ENCODE peak calls at places on chromosomes 1 and 21, in six cellular contexts. One of them, this sample, is unnamed.

GRCh38 chr1:48203287-48203900 is 19.1 kb upstream of the SLC5A9 start:
- DNase-seq in activated CD4-positive, CD25-positive, alpha-beta regulatory T cell: no peak
- DNase-seq in cardiac fibroblast: peak
- DNase-seq in NCI-H69: peak
- DNase-seq in NCI-H446 treated with DMSO at 0.1 percent for 48 hours: no peak
- DNase-seq in stimulated activated CD8-positive, alpha-beta memory T cell treated with anti-CD3 and anti-CD28 coated beads, Interleukin-12 subunit alpha, Interleukin-12 subunit beta, amount 100 ng/mL, for 1 hour: no peak
- DNase-seq in this sample: no peak

GRCh38 chr21:35178812-35179211 is 129.7 kb upstream of the RUNX1 start:
- DNase-seq in activated CD4-positive, CD25-positive, alpha-beta regulatory T cell: no peak
- DNase-seq in cardiac fibroblast: peak
- DNase-seq in NCI-H69: no peak
- DNase-seq in NCI-H446 treated with DMSO at 0.1 percent for 48 hours: no peak
- DNase-seq in stimulated activated CD8-positive, alpha-beta memory T cell treated with anti-CD3 and anti-CD28 coated beads, Interleukin-12 subunit alpha, Interleukin-12 subunit beta, amount 100 ng/mL, for 1 hour: no peak
- DNase-seq in this sample: peak

GRCh38 chr1:54488065-54488750 is 59.8 kb upstream of the ACOT11 start:
- DNase-seq in activated CD4-positive, CD25-positive, alpha-beta regulatory T cell: peak
- DNase-seq in cardiac fibroblast: peak
- DNase-seq in NCI-H69: peak
- DNase-seq in NCI-H446 treated with DMSO at 0.1 percent for 48 hours: peak
- DNase-seq in stimulated activated CD8-positive, alpha-beta memory T cell treated with anti-CD3 and anti-CD28 coated beads, Interleukin-12 subunit alpha, Interleukin-12 subunit beta, amount 100 ng/mL, for 1 hour: peak
- DNase-seq in this sample: peak

GRCh38 chr1:154342836-154343472 is 17.6 kb downstream of the ATP8B2 start:
- DNase-seq in activated CD4-positive, CD25-positive, alpha-beta regulatory T cell: peak
- DNase-seq in cardiac fibroblast: no peak
- DNase-seq in NCI-H69: no peak
- DNase-seq in NCI-H446 treated with DMSO at 0.1 percent for 48 hours: no peak
- DNase-seq in stimulated activated CD8-positive, alpha-beta memory T cell treated with anti-CD3 and anti-CD28 coated beads, Interleukin-12 subunit alpha, Interleukin-12 subunit beta, amount 100 ng/mL, for 1 hour: peak
- DNase-seq in this sample: no peak

GRCh38 chr1:234748066-234748465 is 138.1 kb upstream of the IRF2BP2 start:
- DNase-seq in activated CD4-positive, CD25-positive, alpha-beta regulatory T cell: no peak
- DNase-seq in cardiac fibroblast: no peak
- DNase-seq in NCI-H69: no peak
- DNase-seq in NCI-H446 treated with DMSO at 0.1 percent for 48 hours: no peak
- DNase-seq in stimulated activated CD8-positive, alpha-beta memory T cell treated with anti-CD3 and anti-CD28 coated beads, Interleukin-12 subunit alpha, Interleukin-12 subunit beta, amount 100 ng/mL, for 1 hour: no peak
- DNase-seq in this sample: no peak

GRCh38 chr1:227747382-227747781 is 12.1 kb downstream of the SNAP47 start:
- DNase-seq in activated CD4-positive, CD25-positive, alpha-beta regulatory T cell: no peak
- DNase-seq in cardiac fibroblast: no peak
- DNase-seq in NCI-H69: no peak
- DNase-seq in NCI-H446 treated with DMSO at 0.1 percent for 48 hours: no peak
- DNase-seq in stimulated activated CD8-positive, alpha-beta memory T cell treated with anti-CD3 and anti-CD28 coated beads, Interleukin-12 subunit alpha, Interleukin-12 subunit beta, amount 100 ng/mL, for 1 hour: no peak
- DNase-seq in this sample: no peak

GRCh38 chr1:175555266-175555665 is 188.1 kb downstream of the TNR start:
- DNase-seq in activated CD4-positive, CD25-positive, alpha-beta regulatory T cell: no peak
- DNase-seq in cardiac fibroblast: no peak
- DNase-seq in NCI-H69: no peak
- DNase-seq in NCI-H446 treated with DMSO at 0.1 percent for 48 hours: no peak
- DNase-seq in stimulated activated CD8-positive, alpha-beta memory T cell treated with anti-CD3 and anti-CD28 coated beads, Interleukin-12 subunit alpha, Interleukin-12 subunit beta, amount 100 ng/mL, for 1 hour: no peak
- DNase-seq in this sample: no peak

GRCh38 chr1:199821029-199821779 is 206.3 kb upstream of the NR5A2 start:
- DNase-seq in activated CD4-positive, CD25-positive, alpha-beta regulatory T cell: no peak
- DNase-seq in cardiac fibroblast: peak
- DNase-seq in NCI-H69: peak
- DNase-seq in NCI-H446 treated with DMSO at 0.1 percent for 48 hours: no peak
- DNase-seq in stimulated activated CD8-positive, alpha-beta memory T cell treated with anti-CD3 and anti-CD28 coated beads, Interleukin-12 subunit alpha, Interleukin-12 subunit beta, amount 100 ng/mL, for 1 hour: no peak
- DNase-seq in this sample: no peak

GRCh38 chr1:97071163-97071562 is 349.6 kb downstream of the PTBP2 start:
- DNase-seq in activated CD4-positive, CD25-positive, alpha-beta regulatory T cell: no peak
- DNase-seq in cardiac fibroblast: no peak
- DNase-seq in NCI-H69: no peak
- DNase-seq in NCI-H446 treated with DMSO at 0.1 percent for 48 hours: no peak
- DNase-seq in stimulated activated CD8-positive, alpha-beta memory T cell treated with anti-CD3 and anti-CD28 coated beads, Interleukin-12 subunit alpha, Interleukin-12 subunit beta, amount 100 ng/mL, for 1 hour: no peak
- DNase-seq in this sample: no peak

GRCh38 chr1:43454270-43455011 is 710 bp upstream of the HYI start:
- DNase-seq in activated CD4-positive, CD25-positive, alpha-beta regulatory T cell: peak
- DNase-seq in cardiac fibroblast: peak
- DNase-seq in NCI-H69: peak
- DNase-seq in NCI-H446 treated with DMSO at 0.1 percent for 48 hours: no peak
- DNase-seq in stimulated activated CD8-positive, alpha-beta memory T cell treated with anti-CD3 and anti-CD28 coated beads, Interleukin-12 subunit alpha, Interleukin-12 subunit beta, amount 100 ng/mL, for 1 hour: peak
- DNase-seq in this sample: peak

GRCh38 chr1:177948336-177948972 is 21.4 kb downstream of the SEC16B start:
- DNase-seq in activated CD4-positive, CD25-positive, alpha-beta regulatory T cell: no peak
- DNase-seq in cardiac fibroblast: peak
- DNase-seq in NCI-H69: peak
- DNase-seq in NCI-H446 treated with DMSO at 0.1 percent for 48 hours: peak
- DNase-seq in stimulated activated CD8-positive, alpha-beta memory T cell treated with anti-CD3 and anti-CD28 coated beads, Interleukin-12 subunit alpha, Interleukin-12 subunit beta, amount 100 ng/mL, for 1 hour: no peak
- DNase-seq in this sample: peak

GRCh38 chr1:57101171-57101570 is 135.4 kb upstream of the C8B start:
- DNase-seq in activated CD4-positive, CD25-positive, alpha-beta regulatory T cell: no peak
- DNase-seq in cardiac fibroblast: no peak
- DNase-seq in NCI-H69: no peak
- DNase-seq in NCI-H446 treated with DMSO at 0.1 percent for 48 hours: no peak
- DNase-seq in stimulated activated CD8-positive, alpha-beta memory T cell treated with anti-CD3 and anti-CD28 coated beads, Interleukin-12 subunit alpha, Interleukin-12 subunit beta, amount 100 ng/mL, for 1 hour: no peak
- DNase-seq in this sample: no peak